ENCODE peak calls at places on chromosomes 6 and 20, in six cellular contexts. V is endodermal cell; B is body of pancreas; M is A673; R is gastrocnemius medialis; Y is CD8-positive, alpha-beta T cell. A is an unnamed sample.

GRCh38 chr20:50601511-50602431 is 89.6 kb downstream of the RIPOR3 start:
- DNase-seq in V (no peak), B (no peak), M (no peak), R (no peak), Y (no peak), A (no peak)

GRCh38 chr6:74741608-74742007 is 464.2 kb downstream of the COL12A1 start:
- DNase-seq in V (peak; percentile 32), B (no peak), M (no peak), R (no peak), Y (no peak), A (no peak)

GRCh38 chr6:99019341-99019740 is 71.6 kb upstream of the FBXL4 start:
- DNase-seq in V (no peak), B (no peak), M (no peak), R (no peak), Y (no peak), A (no peak)

GRCh38 chr6:35781290-35781689 is 471 bp downstream of the CLPSL1 start:
- DNase-seq in V (no peak), B (no peak), M (no peak), R (no peak), Y (no peak), A (no peak)

GRCh38 chr6:114432380-114432779 is 89.6 kb upstream of the HS3ST5 start:
- DNase-seq in V (peak; percentile 41), B (no peak), M (peak; percentile 15), R (no peak), Y (no peak), A (peak; percentile 5)

GRCh38 chr6:43096451-43097097 is 20.5 kb downstream of the PTK7 start:
- DNase-seq in V (peak; percentile 77), B (no peak), M (peak; percentile 37), R (no peak), Y (no peak), A (peak; percentile 82)

GRCh38 chr6:130164251-130164650 is 58.5 kb downstream of the SAMD3 start:
- DNase-seq in V (no peak), B (no peak), M (no peak), R (no peak), Y (no peak), A (no peak)

GRCh38 chr6:109082178-109082577 is 12.5 kb downstream of the SESN1 start:
- DNase-seq in V (no peak), B (no peak), M (no peak), R (peak; percentile 24), Y (no peak), A (no peak)

GRCh38 chr6:46044876-46045617 is 29.4 kb upstream of the CLIC5 start:
- DNase-seq in V (no peak), B (no peak), M (peak; percentile 32), R (peak; percentile 52), Y (no peak), A (no peak)

GRCh38 chr6:169046483-169047192 is 207.0 kb downstream of the THBS2 start:
- DNase-seq in V (no peak), B (no peak), M (no peak), R (peak; percentile 35), Y (no peak), A (no peak)

GRCh38 chr20:53934421-53935352 is 135.7 kb downstream of the BCAS1 start:
- DNase-seq in V (peak; percentile 77), B (no peak), M (peak; percentile 94), R (no peak), Y (no peak), A (peak; percentile 35)

GRCh38 chr20:6081236-6081635 is 27.4 kb upstream of the LRRN4 start:
- DNase-seq in V (no peak), B (no peak), M (no peak), R (peak; percentile 6), Y (no peak), A (no peak)

GRCh38 chr6:33592595-33593413 is 12.7 kb upstream of the BAK1 start:
- DNase-seq in V (peak; percentile 90), B (no peak), M (no peak), R (no peak), Y (peak; percentile 56), A (peak; percentile 97)

GRCh38 chr6:89952696-89953095 is 58.4 kb downstream of the GJA10 start:
- DNase-seq in V (no peak), B (no peak), M (no peak), R (no peak), Y (peak; percentile 61), A (no peak)

GRCh38 chr6:143647712-143648111 is 30.1 kb upstream of the PHACTR2 start:
- DNase-seq in V (no peak), B (no peak), M (no peak), R (no peak), Y (no peak), A (no peak)

GRCh38 chr6:89208551-89208950 is 8.6 kb downstream of the GABRR1 start:
- DNase-seq in V (no peak), B (no peak), M (peak; percentile 24), R (no peak), Y (no peak), A (no peak)

GRCh38 chr6:38348366-38348765 is 291.4 kb downstream of the BTBD9 start:
- DNase-seq in V (no peak), B (no peak), M (no peak), R (no peak), Y (no peak), A (no peak)

GRCh38 chr20:3107464-3108025 is 23.0 kb upstream of the AVP start:
- DNase-seq in V (no peak), B (no peak), M (no peak), R (no peak), Y (no peak), A (no peak)

GRCh38 chr6:90811596-90812226 is 224.8 kb upstream of the MAP3K7 start:
- DNase-seq in V (no peak), B (no peak), M (no peak), R (no peak), Y (no peak), A (peak; percentile 2)

GRCh38 chr6:166262738-166263515 is 45.3 kb downstream of the PRR18 start:
- DNase-seq in V (no peak), B (no peak), M (no peak), R (no peak), Y (no peak), A (no peak)

GRCh38 chr6:73903155-73903554 is 207.2 kb downstream of the CD109 start:
- DNase-seq in V (no peak), B (no peak), M (no peak), R (no peak), Y (no peak), A (no peak)

GRCh38 chr6:14354919-14355572 is 237.5 kb downstream of the CD83 start:
- DNase-seq in V (no peak), B (peak; percentile 17), M (peak; percentile 30), R (peak; percentile 6), Y (no peak), A (peak; percentile 24)

GRCh38 chr20:56440346-56441007 is 27.9 kb upstream of the RTF2 start:
- DNase-seq in V (no peak), B (no peak), M (no peak), R (no peak), Y (peak; percentile 54), A (peak; percentile 48)

GRCh38 chr20:62156592-62157386 is 13.2 kb downstream of the SS18L1 start:
- DNase-seq in V (peak; percentile 94), B (peak; percentile 63), M (peak; percentile 77), R (no peak), Y (peak; percentile 78), A (peak; percentile 55)

GRCh38 chr6:168243812-168244376 is 75.7 kb downstream of the DACT2 start:
- DNase-seq in V (no peak), B (no peak), M (no peak), R (no peak), Y (no peak), A (no peak)

GRCh38 chr6:3288711-3289663 is 30.2 kb downstream of the PSMG4 start:
- DNase-seq in V (peak; percentile 44), B (no peak), M (no peak), R (no peak), Y (no peak), A (no peak)
- H3K4me1 ChIP-seq in V (no peaks in the 10 kb centered on the region), B (no peaks in the 10 kb centered on the region), M (peaks cover 5% of the 10 kb centered on the region), R (peaks cover 6% of the 10 kb centered on the region), Y (no peaks in the 10 kb centered on the region), A (no peaks in the 10 kb centered on the region)

GRCh38 chr20:60007452-60007851 is 49.2 kb downstream of the CDH26 start:
- DNase-seq in V (peak; percentile 19), B (no peak), M (no peak), R (no peak), Y (no peak), A (peak; percentile 28)

GRCh38 chr20:60008130-60008808 is 50.0 kb downstream of the CDH26 start:
- DNase-seq in V (no peak), B (no peak), M (no peak), R (no peak), Y (no peak), A (no peak)

GRCh38 chr20:60009318-60009717 is 51.1 kb downstream of the CDH26 start:
- DNase-seq in V (peak; percentile 44), B (no peak), M (no peak), R (no peak), Y (no peak), A (peak; percentile 16)

GRCh38 chr20:60003776-60004175 is 45.6 kb downstream of the CDH26 start:
- DNase-seq in V (no peak), B (no peak), M (no peak), R (no peak), Y (no peak), A (no peak)

DNA sequence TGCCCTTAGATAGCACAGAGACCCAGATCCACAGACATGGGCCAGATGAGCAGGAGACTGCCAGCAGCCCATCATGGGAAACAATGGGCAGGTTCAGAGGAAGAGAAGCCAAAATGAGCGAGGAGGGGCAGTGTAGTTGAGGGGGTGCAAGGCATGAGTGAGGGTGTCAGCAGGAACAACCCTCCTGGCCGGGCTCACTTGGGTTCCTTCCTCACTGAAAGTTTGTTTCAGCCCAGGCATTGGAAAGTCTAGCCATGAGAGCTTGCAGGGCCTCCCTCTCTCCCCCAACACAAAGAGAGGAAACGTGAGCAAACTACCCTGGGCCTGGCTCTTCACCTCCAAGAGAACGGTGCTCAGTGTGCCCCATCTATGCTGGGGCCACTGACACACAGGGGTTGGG is 48.0 kb downstream of the CDH26 start:
- DNase-seq in V (no peak), B (no peak), M (no peak), R (no peak), Y (no peak), A (no peak)
- TF ChIP-seq CTCF in V (no peak), B (no peak), M (no peak), R (no peak), Y (no peak), A (no peak)

DNA sequence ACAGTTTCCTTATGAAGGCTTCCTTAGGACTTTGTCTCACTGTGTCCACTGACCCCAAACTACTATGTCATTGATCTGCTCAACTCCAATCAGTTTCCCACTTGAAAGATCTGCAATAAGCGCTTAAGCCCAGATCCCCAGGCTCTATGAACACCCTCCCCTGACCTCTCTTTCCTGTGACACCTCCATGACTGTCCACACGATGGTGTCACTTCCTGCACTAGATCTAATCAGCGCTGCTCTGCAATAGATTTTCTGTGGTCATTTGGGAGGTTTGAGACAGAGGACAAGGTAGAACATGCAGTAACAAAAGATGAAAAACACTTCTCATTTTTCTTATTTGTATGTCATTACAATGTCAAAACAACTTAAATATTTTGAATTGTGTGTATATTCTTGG is 304.6 kb upstream of the AGPAT4 start:
- DNase-seq in V (no peak), B (no peak), M (no peak), R (no peak), Y (no peak), A (no peak)
- H3K4me3 ChIP-seq in V (no peak overlapping the region), B (no peak overlapping the region), M (no peak overlapping the region), R (no peak overlapping the region), Y (no peak overlapping the region), A (no peak overlapping the region)

DNA sequence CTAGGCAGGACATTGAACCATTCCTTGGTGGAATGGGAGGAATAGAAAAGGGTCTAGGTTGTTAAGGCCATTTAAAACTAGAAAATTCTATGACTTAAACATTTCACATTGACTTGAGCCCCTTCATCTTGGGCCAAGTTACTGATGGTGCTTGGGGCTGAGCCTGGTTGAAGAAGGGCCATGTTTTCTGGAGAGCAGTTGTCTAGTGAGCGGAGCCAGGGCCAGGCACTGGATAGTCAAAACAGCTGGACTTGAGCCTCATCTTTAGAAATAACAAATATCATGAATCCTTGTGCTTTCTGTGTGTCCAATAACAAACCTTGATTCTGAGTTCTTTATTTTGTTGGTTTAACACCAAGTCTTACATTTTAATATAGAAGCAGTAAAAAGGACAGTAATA is 134.6 kb upstream of the TCF21 start:
- DNase-seq in V (no peak), B (no peak), M (no peak), R (no peak), Y (no peak), A (no peak)
- H3K4me1 ChIP-seq in V (no peaks in the 10 kb centered on the region), B (no peaks in the 10 kb centered on the region), M (peaks cover 7% of the 10 kb centered on the region), R (peaks cover 5% of the 10 kb centered on the region), Y (no peaks in the 10 kb centered on the region), A (no peaks in the 10 kb centered on the region)

A was measured in thyroid gland.